ENCODE peak calls at places on chromosomes 6 and 20, in seven cellular contexts. W is MCF 10A, A is prostate gland, K is Calu3, N is adrenal gland, U is kidney epithelial cell, D is heart right ventricle. O is an unnamed sample.

GRCh38 chr6:13886949-13887348 is 37.8 kb upstream of the RNF182 start:
- DNase-seq in W (no peak), A (no peak), K (no peak), N (no peak), U (no peak), D (no peak), O (no peak)

GRCh38 chr6:42821846-42822245 is 40.0 kb downstream of the BICRAL start:
- DNase-seq in W (no peak), A (no peak), K (no peak), N (no peak), U (no peak), D (no peak), O (no peak)

GRCh38 chr6:35044145-35044745 is 96.9 kb downstream of the TCP11 start:
- DNase-seq in W (peak; percentile 17), A (peak; percentile 39), K (no peak), N (no peak), U (no peak), D (no peak), O (no peak)

GRCh38 chr6:41097467-41098090 is 24.8 kb downstream of the NFYA start:
- DNase-seq in W (no peak), A (no peak), K (no peak), N (no peak), U (no peak), D (no peak), O (no peak)

GRCh38 chr20:21101453-21102251 is 4.5 kb downstream of the LINC00237 start:
- DNase-seq in W (no peak), A (no peak), K (no peak), N (no peak), U (no peak), D (no peak), O (no peak)

GRCh38 chr6:2721219-2721618 is 29.5 kb downstream of the MYLK4 start:
- DNase-seq in W (no peak), A (no peak), K (no peak), N (no peak), U (no peak), D (no peak), O (no peak)

GRCh38 chr6:81995548-81996289 is 243.2 kb upstream of the TENT5A start:
- DNase-seq in W (no peak), A (no peak), K (no peak), N (no peak), U (no peak), D (no peak), O (no peak)

GRCh38 chr20:57787969-57788781 is 78.4 kb upstream of the PMEPA1 start:
- DNase-seq in W (no peak), A (no peak), K (no peak), N (no peak), U (no peak), D (no peak), O (no peak)

GRCh38 chr6:170489836-170490235 is 63.3 kb downstream of the PSMB1 start:
- DNase-seq in W (no peak), A (no peak), K (no peak), N (no peak), U (no peak), D (no peak), O (no peak)

GRCh38 chr6:130282234-130282995 is 59.7 kb upstream of the SAMD3 start:
- DNase-seq in W (peak; percentile 61), A (no peak), K (no peak), N (no peak), U (no peak), D (no peak), O (no peak)

GRCh38 chr6:19837511-19838441 is 606 bp downstream of the ID4 start:
- DNase-seq in W (no peak), A (peak; percentile 40), K (peak; percentile 69), N (no peak), U (no peak), D (peak; percentile 11), O (no peak)

GRCh38 chr20:19802492-19803158 is 44.6 kb downstream of the RIN2 start:
- DNase-seq in W (peak; percentile 72), A (no peak), K (peak; percentile 32), N (no peak), U (peak; percentile 90), D (no peak), O (no peak)

GRCh38 chr6:125253881-125254280 is 47.9 kb downstream of the HDDC2 start:
- DNase-seq in W (no peak), A (no peak), K (no peak), N (no peak), U (no peak), D (no peak), O (no peak)

GRCh38 chr6:40695114-40695513 is 108.0 kb upstream of the LRFN2 start:
- DNase-seq in W (no peak), A (no peak), K (no peak), N (no peak), U (no peak), D (no peak), O (no peak)

GRCh38 chr6:38027685-38028373 is 208.3 kb downstream of the ZFAND3 start:
- DNase-seq in W (no peak), A (no peak), K (no peak), N (no peak), U (no peak), D (no peak), O (no peak)

GRCh38 chr6:15017251-15017650 is 228.6 kb upstream of the JARID2 start:
- DNase-seq in W (no peak), A (no peak), K (no peak), N (peak; percentile 20), U (no peak), D (peak; percentile 36), O (no peak)

GRCh38 chr20:13382786-13383185 is 161.7 kb downstream of the ISM1 start:
- DNase-seq in W (no peak), A (no peak), K (no peak), N (no peak), U (no peak), D (no peak), O (no peak)

GRCh38 chr6:134830945-134831344 is 119.0 kb downstream of the ALDH8A1 start:
- DNase-seq in W (no peak), A (no peak), K (peak; percentile 22), N (no peak), U (no peak), D (no peak), O (no peak)

GRCh38 chr20:53265304-53265875 is 293.2 kb downstream of the TSHZ2 start:
- DNase-seq in W (no peak), A (no peak), K (no peak), N (no peak), U (no peak), D (no peak), O (no peak)

GRCh38 chr6:159074120-159074684 is 29.4 kb upstream of the TAGAP start:
- DNase-seq in W (peak; percentile 27), A (no peak), K (peak; percentile 36), N (peak; percentile 76), U (peak; percentile 23), D (no peak), O (no peak)

GRCh38 chr6:3913077-3913957 is 64.1 kb downstream of the FAM50B start:
- DNase-seq in W (peak; percentile 99), A (peak; percentile 90), K (peak; percentile 61), N (peak; percentile 65), U (peak; percentile 95), D (peak; percentile 92), O (no peak)

GRCh38 chr20:34896086-34896551 is 19.7 kb downstream of the ACSS2 start:
- DNase-seq in W (no peak), A (no peak), K (no peak), N (no peak), U (no peak), D (peak; percentile 67), O (no peak)

GRCh38 chr20:33947709-33948295 is 45.9 kb upstream of the RALY start:
- DNase-seq in W (peak; percentile 62), A (no peak), K (peak; percentile 59), N (no peak), U (no peak), D (no peak), O (no peak)

DNA sequence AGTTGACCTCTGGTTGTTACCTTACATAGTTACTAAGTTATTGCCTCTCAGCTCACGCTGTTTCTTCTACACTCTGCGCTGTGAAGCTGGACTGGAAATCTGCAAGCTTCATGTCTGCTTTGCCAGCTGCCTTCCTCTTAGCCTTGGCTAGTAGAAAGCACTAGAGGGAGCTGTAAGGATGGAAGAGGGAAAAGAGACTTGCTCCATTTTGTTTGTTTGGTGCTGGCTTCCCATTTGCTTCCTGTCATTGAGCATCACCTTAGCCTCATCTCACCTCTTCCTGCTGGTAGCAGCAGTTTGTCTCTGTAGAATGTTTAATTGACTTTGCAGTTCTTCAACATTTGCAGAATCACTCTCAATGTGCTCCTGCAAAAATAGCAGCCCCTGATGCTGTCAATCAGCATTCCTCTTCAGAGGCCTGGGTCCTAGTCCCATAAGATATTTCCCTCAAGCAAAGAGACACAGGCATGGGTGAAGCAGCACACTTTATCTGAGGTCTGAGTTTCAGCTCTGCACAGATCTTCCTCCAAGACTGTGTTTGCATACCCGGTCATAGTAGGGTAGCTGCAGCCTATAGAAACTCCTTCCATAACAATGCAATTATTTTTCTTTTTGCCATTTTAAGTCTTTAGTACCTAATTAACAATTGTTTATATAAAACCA is 302.2 kb upstream of the EPHA7 start:
- DNase-seq in W (peak; percentile 25), A (peak; percentile 4), K (no peak), N (no peak), U (no peak), D (no peak), O (no peak)
- TF ChIP-seq CTCF in W (no peak), A (peak; percentile 8), K (no peak), N (no peak), U (peak; percentile 64), D (peak; percentile 41), O (peak; percentile 78)

GRCh38 chr6:23446394-23447001 is 679.5 kb upstream of the NRSN1 start:
- DNase-seq in W (peak; percentile 47), A (no peak), K (peak; percentile 23), N (no peak), U (peak; percentile 9), D (peak; percentile 7), O (no peak)
- TF ChIP-seq CTCF in W (peak; percentile 41), A (peak; percentile 34), K (no peak), N (peak; percentile 26), U (peak; percentile 68), D (peak; percentile 50), O (peak; percentile 91)

DNA sequence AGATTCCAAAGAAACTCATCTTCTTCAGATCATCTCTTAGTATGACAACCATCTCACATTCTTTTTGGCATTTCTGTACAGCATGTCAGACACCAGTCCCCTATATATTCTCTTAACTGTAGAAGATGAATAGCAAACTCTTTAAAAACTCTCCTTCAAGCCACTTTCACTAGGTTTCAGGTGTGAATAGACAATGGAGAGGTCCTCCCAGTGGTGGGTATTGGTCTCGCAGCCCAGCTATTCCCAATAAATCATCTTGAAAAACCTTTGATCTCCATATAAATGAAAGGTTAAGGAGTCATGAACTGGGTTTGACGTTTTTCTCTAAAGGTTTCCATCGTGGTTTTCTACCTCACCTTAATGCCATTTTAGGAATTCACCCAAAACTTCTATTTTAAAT is 180.0 kb downstream of the GJA1 start:
- DNase-seq in W (no peak), A (no peak), K (peak; percentile 18), N (no peak), U (no peak), D (no peak), O (no peak)
- TF ChIP-seq CTCF in W (no peak), A (no peak), K (peak; percentile 27), N (peak; percentile 13), U (no peak), D (no peak), O (peak; percentile 37)

GRCh38 chr6:18260448-18261106 is 3.8 kb downstream of the DEK start:
- DNase-seq in W (peak; percentile 62), A (no peak), K (peak; percentile 51), N (no peak), U (peak; percentile 43), D (no peak), O (no peak)
- TF ChIP-seq CTCF in W (no peak), A (no peak), K (no peak), N (peak; percentile 16), U (no peak), D (no peak), O (no peak)

O was measured in chondrocyte.